ENCODE peak calls at places on chromosomes 11 and 22, in six cellular contexts. A is T-cell; S is naive thymus-derived CD4-positive, alpha-beta T cell; X is left cardiac atrium; Q is naive thymus-derived CD8-positive, alpha-beta T cell; E is left ventricle myocardium superior. T is an unnamed sample.
A peak's percentile ranks its signal among the peaks of the same experiment; 100 is the strongest.

GRCh38 chr11:11966826-11967668 is 41.4 kb downstream of the DKK3 start:
- ATAC-seq in A (peak; percentile 81), Q (peak; percentile 96), E (peak; percentile 65), S (peak; percentile 86), X (peak; percentile 55), T (peak; percentile 75)

GRCh38 chr22:44736581-44737413 is 15.6 kb upstream of the ARHGAP8 start:
- ATAC-seq in S (no peak), E (peak; percentile 30), Q (no peak), X (peak; percentile 39), A (no peak), T (no peak)

GRCh38 chr11:11558826-11559225 is 63.0 kb downstream of the GALNT18 start:
- ATAC-seq in X (no peak), Q (no peak), A (no peak), S (no peak), E (no peak), T (no peak)

GRCh38 chr11:92670293-92670890 is 299.1 kb upstream of the MTNR1B start:
- ATAC-seq in S (no peak), Q (no peak), E (no peak), X (no peak), A (no peak), T (no peak)

GRCh38 chr11:61004841-61005240 is 33.4 kb downstream of the CD6 start:
- ATAC-seq in E (no peak), X (no peak), Q (peak; percentile 82), A (peak; percentile 83), S (peak; percentile 76), T (no peak)

GRCh38 chr22:47389201-47389600 is 626.8 kb downstream of the TBC1D22A start:
- ATAC-seq in X (no peak), S (no peak), Q (no peak), E (no peak), A (no peak), T (no peak)

GRCh38 chr11:124892750-124893454 is 4.8 kb downstream of the ROBO4 start:
- ATAC-seq in X (no peak), S (peak; percentile 50), Q (no peak), A (no peak), E (peak; percentile 8), T (no peak)

GRCh38 chr22:40665312-40665711 is 14.0 kb upstream of the MCHR1 start:
- ATAC-seq in Q (no peak), X (peak; percentile 90), S (no peak), A (no peak), E (peak; percentile 91), T (no peak)

GRCh38 chr11:22703040-22703439 is 36.6 kb downstream of the GAS2 start:
- ATAC-seq in A (no peak), X (peak; percentile 47), Q (no peak), E (peak; percentile 92), S (no peak), T (no peak)

GRCh38 chr11:128497057-128497957 is 90.1 kb downstream of the ETS1 start:
- ATAC-seq in E (peak; percentile 70), Q (no peak), S (peak; percentile 32), A (no peak), X (peak; percentile 69), T (peak; percentile 92)

GRCh38 chr11:7671347-7671746 is 2.0 kb downstream of the CYB5R2 start:
- ATAC-seq in E (no peak), Q (no peak), X (no peak), S (no peak), A (no peak), T (no peak)